ENCODE peak calls at places on chromosome 16, in five cellular contexts. P is A673, B is HCT116, K is activated B cell treated with CpG ODN at 0.5 μM for 24 hours, R is WERI-Rb-1. H is an unnamed sample.

GRCh38 chr16:77834600-77834963 is 46.2 kb downstream of the VAT1L start:
- DNase-seq in P (no peak), B (no peak), K (no peak), R (no peak), H (no peak)

GRCh38 chr16:84700518-84701277 is 898 bp downstream of the USP10 start:
- DNase-seq in P (peak; percentile 45), B (no peak), K (no peak), R (no peak), H (no peak)

GRCh38 chr16:25011891-25012499 is 3.2 kb downstream of the ARHGAP17 start:
- DNase-seq in P (no peak), B (no peak), K (no peak), R (no peak), H (no peak)

GRCh38 chr16:68061396-68061795 is 23.8 kb upstream of the NFATC3 start:
- DNase-seq in P (no peak), B (no peak), K (no peak), R (no peak), H (no peak)

GRCh38 chr16:84478172-84478948 is 26.1 kb downstream of the MEAK7 start:
- DNase-seq in P (no peak), B (no peak), K (no peak), R (no peak), H (no peak)

GRCh38 chr16:81873843-81874752 is 95.0 kb downstream of the PLCG2 start:
- DNase-seq in P (peak; percentile 62), B (peak; percentile 57), K (peak; percentile 45), R (peak; percentile 32), H (peak; percentile 44)

GRCh38 chr16:31333686-31334649 is 21.0 kb upstream of the ITGAX start:
- DNase-seq in P (peak; percentile 25), B (peak; percentile 52), K (no peak), R (peak; percentile 16), H (no peak)

GRCh38 chr16:62014534-62014933 is 21.7 kb downstream of the CDH8 start:
- DNase-seq in P (no peak), B (no peak), K (no peak), R (no peak), H (no peak)

GRCh38 chr16:47236716-47237115 is 93.0 kb upstream of the NETO2 start:
- DNase-seq in P (peak; percentile 1), B (no peak), K (no peak), R (no peak), H (no peak)

GRCh38 chr16:964696-965395 is 5.9 kb downstream of the LMF1 start:
- DNase-seq in P (no peak), B (no peak), K (no peak), R (no peak), H (no peak)

GRCh38 chr16:67021321-67021720 is 7.6 kb upstream of the CBFB start:
- DNase-seq in P (no peak), B (no peak), K (no peak), R (peak; percentile 5), H (no peak)

GRCh38 chr16:85323230-85323960 is 211.1 kb upstream of the CIBAR2 start:
- DNase-seq in P (no peak), B (no peak), K (no peak), R (no peak), H (no peak)

GRCh38 chr16:67406628-67407027 is 9.6 kb downstream of the ZDHHC1 start:
- DNase-seq in P (no peak), B (no peak), K (no peak), R (no peak), H (no peak)

GRCh38 chr16:78211951-78212350 is 112.5 kb downstream of the WWOX start:
- DNase-seq in P (no peak), B (peak; percentile 12), K (no peak), R (no peak), H (no peak)

GRCh38 chr16:83098536-83098935 is 471.8 kb downstream of the CDH13 start:
- DNase-seq in P (no peak), B (no peak), K (no peak), R (no peak), H (no peak)

GRCh38 chr16:81939164-81940067 is 71.9 kb downstream of the SDR42E1 start:
- DNase-seq in P (peak; percentile 30), B (no peak), K (no peak), R (peak; percentile 7), H (no peak)

GRCh38 chr16:726438-727290 is at the start of the genes CCDC78 and HAGHL:
- DNase-seq in P (peak; percentile 53), B (no peak), K (peak; percentile 42), R (peak; percentile 75), H (no peak)

GRCh38 chr16:67312450-67313118 is 14.0 kb downstream of the KCTD19 start:
- DNase-seq in P (no peak), B (no peak), K (no peak), R (no peak), H (no peak)

GRCh38 chr16:70750893-70751467 is 50.0 kb downstream of the VAC14 start:
- DNase-seq in P (no peak), B (no peak), K (no peak), R (no peak), H (no peak)

GRCh38 chr16:12878973-12879372 is 22.4 kb upstream of the SHISA9 start:
- DNase-seq in P (no peak), B (no peak), K (no peak), R (no peak), H (no peak)

GRCh38 chr16:35221482-35222185 is 1762.2 kb downstream of the TP53TG3F start:
- DNase-seq in P (no peak), B (no peak), K (no peak), R (no peak), H (no peak)

GRCh38 chr16:11735801-11736200 is 6.9 kb downstream of the TXNDC11 start:
- DNase-seq in P (no peak), B (no peak), K (no peak), R (peak; percentile 29), H (no peak)

GRCh38 chr16:81335669-81336068 is 20.9 kb downstream of the GAN start:
- DNase-seq in P (no peak), B (no peak), K (no peak), R (no peak), H (no peak)

GRCh38 chr16:27025581-27025980 is 41.1 kb upstream of the C16orf82 start:
- DNase-seq in P (no peak), B (peak; percentile 6), K (no peak), R (no peak), H (no peak)

GRCh38 chr16:29809850-29810698 is 1.9 kb upstream of the PRRT2 start:
- DNase-seq in P (peak; percentile 74), B (no peak), K (no peak), R (peak; percentile 55), H (no peak)

GRCh38 chr16:56262148-56262878 is 71.0 kb downstream of the GNAO1 start:
- DNase-seq in P (no peak), B (no peak), K (no peak), R (no peak), H (no peak)

GRCh38 chr16:10685709-10686108 is 9.0 kb downstream of the TEKT5 start:
- DNase-seq in P (no peak), B (no peak), K (no peak), R (no peak), H (no peak)

GRCh38 chr16:84806256-84806889 is 13.4 kb upstream of the CRISPLD2 start:
- DNase-seq in P (peak; percentile 49), B (no peak), K (no peak), R (no peak), H (no peak)

GRCh38 chr16:22668318-22668717 is 145.6 kb upstream of the HS3ST2 start:
- DNase-seq in P (no peak), B (no peak), K (no peak), R (no peak), H (no peak)
- TF ChIP-seq CTCF in P (no peak), B (no peak), K (no peak), R (no peak), H (no peak)

DNA sequence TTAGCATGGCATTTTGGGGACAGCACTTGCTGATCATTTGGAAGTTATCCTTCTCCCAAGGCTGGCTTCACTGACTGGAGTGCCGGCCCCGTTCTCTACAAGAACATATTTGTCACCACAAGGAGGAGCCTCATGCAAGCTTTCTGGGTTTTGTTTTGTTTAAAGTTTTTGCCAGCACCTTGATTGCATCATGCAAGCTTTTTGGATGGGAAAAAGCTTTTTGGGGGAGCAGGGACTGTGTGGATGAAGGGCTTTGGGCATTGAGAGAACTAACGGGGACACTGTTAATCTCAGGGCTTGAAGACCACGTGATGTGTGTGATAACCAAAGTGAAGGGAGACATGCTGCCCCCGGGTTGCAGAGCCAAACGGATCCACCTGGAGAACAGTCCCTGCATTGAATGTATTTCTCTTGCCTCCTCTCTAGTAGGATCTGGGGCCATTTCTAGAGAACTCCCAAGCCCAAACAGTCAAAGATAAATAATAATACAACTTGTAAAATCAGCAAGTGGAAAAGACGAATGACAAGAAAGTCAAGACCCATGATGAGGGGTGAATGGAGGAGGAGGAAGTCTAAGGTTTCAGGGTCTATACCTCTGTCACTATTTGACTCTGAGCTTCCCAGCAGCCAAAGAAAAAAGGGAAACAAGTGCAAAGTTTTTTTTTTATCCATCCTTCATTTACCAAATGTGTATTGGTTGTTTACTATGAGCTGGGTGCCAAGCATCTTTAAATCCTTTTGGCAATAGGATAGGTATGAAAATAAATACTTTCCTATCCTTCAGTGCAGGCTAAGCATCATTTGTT is 17.2 kb downstream of the TMEM114 start:
- DNase-seq in P (peak; percentile 91), B (peak; percentile 29), K (no peak), R (no peak), H (no peak)
- TF ChIP-seq CTCF in P (peak; percentile 80), B (peak; percentile 58), K (no peak), R (peak; percentile 43), H (peak; percentile 65)

GRCh38 chr16:4273858-4274291 is 1.1 kb upstream of the TFAP4 start:
- DNase-seq in P (peak; percentile 76), B (peak; percentile 51), K (peak; percentile 41), R (peak; percentile 67), H (no peak)
- TF ChIP-seq CTCF in P (peak; percentile 55), B (peak; percentile 34), K (no peak), R (peak; percentile 19), H (peak; percentile 66)

GRCh38 chr16:88923926-88924833 is 52.8 kb downstream of the CBFA2T3 start:
- DNase-seq in P (no peak), B (no peak), K (no peak), R (no peak), H (no peak)
- TF ChIP-seq CTCF in P (no peak), B (no peak), K (no peak), R (no peak), H (no peak)

DNA sequence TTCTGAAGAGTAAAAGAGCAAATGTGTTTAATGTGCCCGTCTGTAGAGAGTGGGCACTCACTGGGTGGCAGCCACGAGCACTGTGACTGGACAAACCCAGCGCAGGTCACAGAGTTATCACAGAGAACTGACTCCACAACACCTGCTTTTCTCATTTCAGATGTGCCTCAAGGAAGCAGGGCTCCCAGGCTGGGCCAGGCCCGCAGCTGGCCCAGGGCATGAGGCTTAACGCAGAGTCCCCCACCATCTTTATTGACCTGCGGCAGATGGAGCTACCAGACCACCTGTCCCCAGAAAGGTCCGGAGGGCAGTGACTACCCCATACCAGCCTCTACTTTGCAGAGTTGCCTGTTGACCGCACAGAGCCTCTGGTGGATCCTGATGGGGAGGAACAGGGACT is 11.9 kb downstream of the DNAAF8 start:
- DNase-seq in P (no peak), B (no peak), K (no peak), R (peak; percentile 44), H (no peak)
- TF ChIP-seq CTCF in P (no peak), B (no peak), K (no peak), R (peak; percentile 3), H (no peak)

H was measured in progenitor cell of endocrine pancreas.